ENCODE peak calls at places on chromosomes 11 and 22, in five cellular contexts. P is GM12878, T is NT2/D1, Y is H1, J is HepG2. G is an unnamed sample.

GRCh38 chr22:49548356-49549202 is 279.1 kb downstream of the BRD1 start:
- DNase-seq in P (no peak), T (no peak), Y (peak), J (peak), G (no peak)

GRCh38 chr11:100682247-100682969 is 4.7 kb upstream of the ARHGAP42 start:
- DNase-seq in P (no peak), T (no peak), Y (no peak), J (no peak), G (no peak)

GRCh38 chr22:46536559-46537220 is 730 bp downstream of the CELSR1 start:
- DNase-seq in P (no peak), T (no peak), Y (peak), J (no peak), G (peak)

GRCh38 chr11:118305726-118306125 is 1.2 kb downstream of the CD3E start:
- DNase-seq in P (no peak), T (no peak), Y (no peak), J (no peak), G (no peak)

GRCh38 chr22:38177044-38177443 is 4.6 kb downstream of the PLA2G6 start:
- DNase-seq in P (no peak), T (no peak), Y (no peak), J (no peak), G (no peak)

GRCh38 chr11:91860661-91861060 is 364.0 kb upstream of the FAT3 start:
- DNase-seq in P (no peak), T (no peak), Y (no peak), J (no peak), G (no peak)

GRCh38 chr11:1770528-1770927 is 6.8 kb upstream of the CTSD start:
- DNase-seq in P (no peak), T (no peak), Y (no peak), J (no peak), G (no peak)

GRCh38 chr11:327581-327923 is 6.9 kb upstream of the IFITM3 start:
- DNase-seq in P (no peak), T (no peak), Y (no peak), J (no peak), G (no peak)

GRCh38 chr11:85718991-85719807 is 33.2 kb upstream of the CCDC89 start:
- DNase-seq in P (no peak), T (peak), Y (peak), J (peak), G (no peak)

GRCh38 chr11:40292636-40293585 is 1166.5 kb downstream of the LRRC4C start:
- DNase-seq in P (no peak), T (no peak), Y (peak), J (no peak), G (no peak)

GRCh38 chr11:79353706-79354105 is 87.1 kb downstream of the TENM4 start:
- DNase-seq in P (no peak), T (no peak), Y (no peak), J (no peak), G (no peak)

GRCh38 chr11:79506124-79506523 is 65.3 kb upstream of the TENM4 start:
- DNase-seq in P (no peak), T (no peak), Y (no peak), J (no peak), G (no peak)

GRCh38 chr22:36027579-36027959 is 1.1 kb downstream of the RBFOX2 start:
- DNase-seq in P (no peak), T (no peak), Y (no peak), J (no peak), G (no peak)

GRCh38 chr11:8373519-8374432 is 110.1 kb upstream of the LMO1 start:
- DNase-seq in P (no peak), T (no peak), Y (no peak), J (no peak), G (no peak)

GRCh38 chr11:8209208-8209807 is 40.5 kb upstream of the RIC3 start:
- DNase-seq in P (no peak), T (no peak), Y (peak), J (no peak), G (peak)

GRCh38 chr11:112751763-112752162 is 209.5 kb upstream of the NCAM1 start:
- DNase-seq in P (no peak), T (no peak), Y (no peak), J (no peak), G (no peak)

GRCh38 chr11:115456019-115456418 is 48.2 kb downstream of the CADM1 start:
- DNase-seq in P (no peak), T (no peak), Y (no peak), J (no peak), G (no peak)

GRCh38 chr11:118783724-118784495 is 7.1 kb downstream of the DDX6 start:
- DNase-seq in P (no peak), T (no peak), Y (no peak), J (no peak), G (no peak)

GRCh38 chr11:45133871-45134270 is 12.6 kb upstream of the PRDM11 start:
- DNase-seq in P (no peak), T (no peak), Y (no peak), J (no peak), G (no peak)

GRCh38 chr11:12457030-12457600 is 79.7 kb downstream of the PARVA start:
- DNase-seq in P (no peak), T (no peak), Y (no peak), J (no peak), G (no peak)

GRCh38 chr11:699753-700152 is 4.1 kb downstream of the TMEM80 start:
- DNase-seq in P (no peak), T (no peak), Y (no peak), J (no peak), G (no peak)

DNA sequence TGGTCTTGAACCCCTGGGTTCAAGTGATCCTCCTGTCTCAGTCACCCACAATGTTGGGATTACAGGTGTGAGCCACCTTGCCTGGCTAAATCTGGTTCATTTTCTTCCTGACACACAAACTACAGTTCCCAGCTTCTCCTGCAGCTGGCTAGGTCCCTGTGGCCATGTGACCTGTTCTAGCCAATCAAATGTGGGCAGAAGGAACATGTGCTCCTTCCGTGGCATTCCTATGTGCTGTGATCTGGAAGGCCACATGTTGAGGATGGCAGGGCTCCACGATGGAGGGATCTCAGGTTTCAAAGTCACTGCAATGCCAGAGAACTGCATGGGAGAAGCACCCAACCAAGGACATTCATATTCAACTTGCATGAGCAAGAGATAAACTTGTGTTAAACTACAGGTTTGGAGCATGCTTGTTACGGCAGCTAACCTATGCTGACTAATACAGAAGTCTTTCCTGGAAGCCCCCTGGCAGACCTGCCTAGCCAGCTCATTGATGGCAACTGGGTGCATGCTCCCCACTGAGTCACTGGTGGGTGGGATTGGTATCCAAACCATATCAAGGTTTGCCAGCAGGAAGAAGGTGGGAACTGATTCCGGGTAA is 86.0 kb downstream of the RPS6KA4 start:
- DNase-seq in P (no peak), T (no peak), Y (no peak), J (no peak), G (peak)
- TF ChIP-seq SUZ12 in P (no peak), T (no peak), Y (no peak), J (no peak), G (no peak)

DNA sequence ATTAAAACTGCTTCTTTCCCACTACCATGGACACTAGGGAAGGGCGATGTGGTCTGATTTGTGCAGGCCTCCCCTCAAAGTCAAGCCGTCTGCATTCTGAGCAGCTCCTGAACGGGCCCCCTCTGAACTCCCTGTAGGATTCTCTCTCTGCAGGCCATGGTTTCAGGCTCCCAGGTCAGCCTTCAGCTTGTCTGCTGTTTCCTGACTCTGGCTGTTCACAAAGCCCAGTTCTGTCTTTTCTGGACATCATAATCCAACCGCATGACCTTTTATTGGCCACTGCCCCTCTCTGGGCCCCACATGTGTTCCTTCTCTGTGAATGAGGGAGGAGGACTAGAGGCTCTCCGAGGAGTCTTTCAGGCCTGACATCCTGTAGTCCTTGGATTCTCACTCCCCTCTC is 161.0 kb downstream of the FEZ1 start:
- DNase-seq in P (no peak), T (no peak), Y (no peak), J (no peak), G (no peak)
- TF ChIP-seq SUZ12 in P (no peak), T (no peak), Y (no peak), J (no peak), G (no peak)

GRCh38 chr11:15742626-15743243 is 613.6 kb downstream of the SOX6 start:
- DNase-seq in P (no peak), T (no peak), Y (no peak), J (no peak), G (no peak)
- TF ChIP-seq SUZ12 in P (no peak), T (no peak), Y (no peak), J (no peak), G (no peak)

DNA sequence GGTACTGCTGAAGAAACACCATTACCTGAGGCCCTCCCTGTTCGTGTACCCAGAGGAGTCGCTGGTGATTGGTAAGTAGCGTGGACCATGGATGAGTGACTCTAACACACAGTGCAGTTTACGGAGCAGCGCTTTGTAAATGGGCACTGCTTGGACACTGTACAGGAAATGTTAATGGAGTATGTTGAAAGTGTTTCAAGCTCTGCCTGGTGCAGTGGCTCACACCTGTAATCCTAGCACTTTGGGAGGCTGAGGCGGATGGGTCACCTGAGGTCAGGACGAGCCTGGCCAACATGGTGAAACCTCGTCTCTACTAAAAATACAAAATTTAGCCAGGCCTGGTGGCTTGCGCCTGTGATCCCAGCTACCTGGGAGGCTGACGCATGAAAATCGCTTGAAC is 29.7 kb downstream of the XRCC6 start:
- DNase-seq in P (no peak), T (no peak), Y (no peak), J (no peak), G (no peak)
- TF ChIP-seq SUZ12 in P (no peak), T (no peak), Y (no peak), J (no peak), G (no peak)